ENCODE peak calls at places on chromosomes 12 and 14, in seven cellular contexts. One of them, this sample, is unnamed.

GRCh38 chr12:3962661-3963483 is 89.7 kb upstream of the PARP11 start:
- DNase-seq in SK-N-SH: no peak
- DNase-seq in HepG2: no peak
- DNase-seq in GM12878: no peak
- DNase-seq in K562: peak; percentile 6
- DNase-seq in GM12892: no peak
- DNase-seq in H1: no peak
- DNase-seq in this sample: no peak

GRCh38 chr12:88063375-88063774 is 34.2 kb upstream of the C12orf50 start:
- DNase-seq in SK-N-SH: no peak
- DNase-seq in HepG2: no peak
- DNase-seq in GM12878: no peak
- DNase-seq in K562: no peak
- DNase-seq in GM12892: peak; percentile 3
- DNase-seq in H1: no peak
- DNase-seq in this sample: no peak

GRCh38 chr14:99910337-99911268 is 117.4 kb downstream of the EML1 start:
- DNase-seq in SK-N-SH: no peak
- DNase-seq in HepG2: peak; percentile 16
- DNase-seq in GM12878: no peak
- DNase-seq in K562: no peak
- DNase-seq in GM12892: no peak
- DNase-seq in H1: no peak
- DNase-seq in this sample: no peak

GRCh38 chr12:98592825-98593322 is 612 bp upstream of the SLC25A3 start:
- DNase-seq in SK-N-SH: peak; percentile 46
- DNase-seq in HepG2: no peak
- DNase-seq in GM12878: no peak
- DNase-seq in K562: peak; percentile 49
- DNase-seq in GM12892: no peak
- DNase-seq in H1: no peak
- DNase-seq in this sample: no peak

GRCh38 chr12:77087427-77087826 is 22.1 kb upstream of the E2F7 start:
- DNase-seq in SK-N-SH: no peak
- DNase-seq in HepG2: no peak
- DNase-seq in GM12878: no peak
- DNase-seq in K562: no peak
- DNase-seq in GM12892: no peak
- DNase-seq in H1: no peak
- DNase-seq in this sample: no peak

GRCh38 chr12:113684053-113684907 is 212.6 kb upstream of the LHX5 start:
- DNase-seq in SK-N-SH: peak; percentile 61
- DNase-seq in HepG2: no peak
- DNase-seq in GM12878: no peak
- DNase-seq in K562: no peak
- DNase-seq in GM12892: no peak
- DNase-seq in H1: no peak
- DNase-seq in this sample: no peak

GRCh38 chr14:81286574-81287370 is 66.0 kb upstream of the GTF2A1 start:
- DNase-seq in SK-N-SH: no peak
- DNase-seq in HepG2: no peak
- DNase-seq in GM12878: no peak
- DNase-seq in K562: no peak
- DNase-seq in GM12892: no peak
- DNase-seq in H1: no peak
- DNase-seq in this sample: no peak

GRCh38 chr12:95877622-95878021 is 18.9 kb downstream of the SNRPF start:
- DNase-seq in SK-N-SH: no peak
- DNase-seq in HepG2: no peak
- DNase-seq in GM12878: no peak
- DNase-seq in K562: peak; percentile 24
- DNase-seq in GM12892: no peak
- DNase-seq in H1: no peak
- DNase-seq in this sample: no peak

GRCh38 chr12:68733661-68734071 is 12.3 kb upstream of the SLC35E3 start:
- DNase-seq in SK-N-SH: no peak
- DNase-seq in HepG2: no peak
- DNase-seq in GM12878: no peak
- DNase-seq in K562: no peak
- DNase-seq in GM12892: no peak
- DNase-seq in H1: no peak
- DNase-seq in this sample: no peak

GRCh38 chr12:93722757-93723567 is 45.8 kb downstream of the CRADD start:
- DNase-seq in SK-N-SH: no peak
- DNase-seq in HepG2: no peak
- DNase-seq in GM12878: no peak
- DNase-seq in K562: no peak
- DNase-seq in GM12892: no peak
- DNase-seq in H1: no peak
- DNase-seq in this sample: no peak

GRCh38 chr12:28704477-28705169 is 444.5 kb upstream of the FAR2 start:
- DNase-seq in SK-N-SH: no peak
- DNase-seq in HepG2: no peak
- DNase-seq in GM12878: no peak
- DNase-seq in K562: no peak
- DNase-seq in GM12892: no peak
- DNase-seq in H1: no peak
- DNase-seq in this sample: no peak

GRCh38 chr12:100017056-100017455 is 32.3 kb upstream of the ANKS1B start:
- DNase-seq in SK-N-SH: no peak
- DNase-seq in HepG2: no peak
- DNase-seq in GM12878: no peak
- DNase-seq in K562: no peak
- DNase-seq in GM12892: no peak
- DNase-seq in H1: no peak
- DNase-seq in this sample: no peak

GRCh38 chr14:73612339-73613045 is at the start of gene ACOT6:
- DNase-seq in SK-N-SH: peak; percentile 90
- DNase-seq in HepG2: peak; percentile 79
- DNase-seq in GM12878: no peak
- DNase-seq in K562: peak; percentile 64
- DNase-seq in GM12892: peak; percentile 50
- DNase-seq in H1: peak; percentile 89
- DNase-seq in this sample: peak; percentile 63
- TF ChIP-seq POLR2AphosphoS5 in SK-N-SH: no peak
- TF ChIP-seq POLR2AphosphoS5 in HepG2: peak; percentile 51
- TF ChIP-seq POLR2AphosphoS5 in GM12878: no peak
- TF ChIP-seq POLR2AphosphoS5 in K562: no peak
- TF ChIP-seq POLR2AphosphoS5 in GM12892: no peak
- TF ChIP-seq POLR2AphosphoS5 in H1: peak; percentile 48
- TF ChIP-seq POLR2AphosphoS5 in this sample: no peak

GRCh38 chr12:131598717-131599116 is 112.2 kb upstream of the SFSWAP start:
- DNase-seq in SK-N-SH: no peak
- DNase-seq in HepG2: no peak
- DNase-seq in GM12878: no peak
- DNase-seq in K562: no peak
- DNase-seq in GM12892: no peak
- DNase-seq in H1: no peak
- DNase-seq in this sample: no peak
- TF ChIP-seq TAF1 in SK-N-SH: no peak
- TF ChIP-seq TAF1 in HepG2: no peak
- TF ChIP-seq TAF1 in GM12878: no peak
- TF ChIP-seq TAF1 in K562: no peak
- TF ChIP-seq TAF1 in GM12892: no peak
- TF ChIP-seq TAF1 in H1: no peak
- TF ChIP-seq TAF1 in this sample: no peak

DNA sequence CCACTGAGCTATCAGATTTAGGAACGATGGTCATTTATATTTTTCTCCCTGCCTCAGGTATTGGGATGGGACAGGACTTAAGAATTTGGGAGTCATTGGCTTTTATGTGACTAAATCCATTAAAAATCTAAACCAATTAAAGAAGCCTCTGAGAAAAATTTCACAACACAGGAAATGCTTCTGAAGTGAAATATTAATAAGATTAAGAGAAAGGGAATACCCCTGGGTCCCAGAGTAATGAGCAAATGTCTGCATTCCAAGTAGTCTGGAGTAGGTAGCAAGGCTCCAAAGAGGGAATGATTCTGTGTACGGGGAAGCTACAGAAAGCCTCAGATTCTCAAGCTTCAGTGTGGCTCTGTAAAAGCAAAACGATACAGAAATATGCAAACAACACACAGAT is 707 bp upstream of the MED6 start:
- DNase-seq in SK-N-SH: no peak
- DNase-seq in HepG2: no peak
- DNase-seq in GM12878: no peak
- DNase-seq in K562: no peak
- DNase-seq in GM12892: no peak
- DNase-seq in H1: no peak
- DNase-seq in this sample: no peak
- TF ChIP-seq POLR2AphosphoS5 in SK-N-SH: no peak
- TF ChIP-seq POLR2AphosphoS5 in HepG2: no peak
- TF ChIP-seq POLR2AphosphoS5 in GM12878: no peak
- TF ChIP-seq POLR2AphosphoS5 in K562: no peak
- TF ChIP-seq POLR2AphosphoS5 in GM12892: no peak
- TF ChIP-seq POLR2AphosphoS5 in H1: no peak
- TF ChIP-seq POLR2AphosphoS5 in this sample: no peak

GRCh38 chr12:76024942-76025600 is 6.5 kb downstream of the PHLDA1 start:
- DNase-seq in SK-N-SH: no peak
- DNase-seq in HepG2: no peak
- DNase-seq in GM12878: no peak
- DNase-seq in K562: no peak
- DNase-seq in GM12892: no peak
- DNase-seq in H1: no peak
- DNase-seq in this sample: no peak
- TF ChIP-seq TAF1 in SK-N-SH: no peak
- TF ChIP-seq TAF1 in HepG2: no peak
- TF ChIP-seq TAF1 in GM12878: no peak
- TF ChIP-seq TAF1 in K562: no peak
- TF ChIP-seq TAF1 in GM12892: no peak
- TF ChIP-seq TAF1 in H1: no peak
- TF ChIP-seq TAF1 in this sample: no peak

DNA sequence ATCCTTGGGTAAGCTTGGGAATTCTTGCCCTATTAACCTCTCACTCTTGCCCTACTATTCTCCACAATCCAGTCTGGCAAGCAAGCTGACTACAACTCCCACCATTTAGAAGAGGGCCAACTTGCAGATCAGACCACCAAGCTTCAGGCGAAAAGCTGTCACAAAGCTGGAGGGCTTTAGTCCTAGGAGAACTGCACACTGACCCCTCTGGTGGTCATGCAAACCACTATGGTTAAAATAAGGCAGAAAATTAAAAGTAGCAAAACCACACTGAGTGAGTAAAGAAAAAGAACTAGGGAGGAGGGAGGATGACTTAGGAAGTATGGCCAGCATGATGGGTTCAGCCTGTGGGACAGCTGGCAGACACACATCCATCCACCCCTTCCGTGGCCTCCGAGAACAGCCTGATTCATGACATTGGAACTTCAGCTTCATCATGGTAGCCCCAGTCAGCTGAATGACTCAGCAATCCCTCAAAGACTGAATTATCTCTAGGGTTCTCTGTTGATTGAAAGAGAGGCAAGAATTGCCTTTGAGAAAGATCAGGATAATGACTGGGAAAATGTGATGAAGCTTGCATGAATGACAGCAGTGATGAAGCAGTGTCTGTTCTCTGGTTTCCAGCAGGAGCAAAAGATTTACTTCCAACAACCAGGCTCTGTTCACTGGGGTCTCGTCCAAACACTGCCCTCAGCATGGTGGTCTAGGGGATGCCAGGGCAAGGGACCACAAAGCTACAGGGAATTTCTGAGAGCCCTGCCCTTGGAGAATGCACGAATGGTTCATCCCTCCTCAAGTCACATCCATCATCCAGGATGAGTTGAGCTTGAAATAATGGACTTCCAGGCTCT is 24.4 kb downstream of the PITPNM2 start:
- DNase-seq in SK-N-SH: no peak
- DNase-seq in HepG2: peak; percentile 83
- DNase-seq in GM12878: no peak
- DNase-seq in K562: peak; percentile 92
- DNase-seq in GM12892: no peak
- DNase-seq in H1: no peak
- DNase-seq in this sample: no peak
- TF ChIP-seq POLR2AphosphoS5 in SK-N-SH: peak; percentile 60
- TF ChIP-seq POLR2AphosphoS5 in HepG2: no peak
- TF ChIP-seq POLR2AphosphoS5 in GM12878: no peak
- TF ChIP-seq POLR2AphosphoS5 in K562: peak; percentile 29
- TF ChIP-seq POLR2AphosphoS5 in GM12892: no peak
- TF ChIP-seq POLR2AphosphoS5 in H1: no peak
- TF ChIP-seq POLR2AphosphoS5 in this sample: no peak

This sample was measured in GM12891.